ENCODE peak calls at places on chromosomes 2 and 18, in four cellular contexts. One of them, this sample, is unnamed.

GRCh38 chr2:55511508-55512124 is 7.9 kb upstream of the CFAP36 start:
- DNase-seq in GM12891: no peak
- DNase-seq in midbrain: peak
- DNase-seq in nephron progenitor cell: peak
- DNase-seq in this sample: peak

GRCh38 chr2:235639387-235639786 is 145.5 kb downstream of the AGAP1 start:
- DNase-seq in nephron progenitor cell: no peak
- DNase-seq in GM12891: no peak
- DNase-seq in midbrain: peak
- DNase-seq in this sample: no peak

GRCh38 chr2:20348542-20348941 is 2.1 kb downstream of the PUM2 start:
- DNase-seq in midbrain: no peak
- DNase-seq in GM12891: no peak
- DNase-seq in nephron progenitor cell: peak
- DNase-seq in this sample: no peak

GRCh38 chr2:144052103-144052502 is 467.8 kb downstream of the ZEB2 start:
- DNase-seq in midbrain: no peak
- DNase-seq in nephron progenitor cell: no peak
- DNase-seq in GM12891: no peak
- DNase-seq in this sample: no peak

GRCh38 chr2:229235136-229235914 is 35.8 kb downstream of the PID1 start:
- DNase-seq in midbrain: no peak
- DNase-seq in nephron progenitor cell: peak
- DNase-seq in GM12891: no peak
- DNase-seq in this sample: peak

GRCh38 chr18:60534539-60534938 is 162.0 kb upstream of the MC4R start:
- DNase-seq in nephron progenitor cell: no peak
- DNase-seq in GM12891: no peak
- DNase-seq in midbrain: no peak
- DNase-seq in this sample: no peak

GRCh38 chr2:127348421-127349000 is 39.3 kb downstream of the MAP3K2 start:
- DNase-seq in nephron progenitor cell: no peak
- DNase-seq in GM12891: no peak
- DNase-seq in midbrain: no peak
- DNase-seq in this sample: no peak

GRCh38 chr2:1823187-1824169 is 79.2 kb upstream of the PXDN start:
- DNase-seq in GM12891: no peak
- DNase-seq in midbrain: no peak
- DNase-seq in nephron progenitor cell: peak
- DNase-seq in this sample: peak

This sample was measured in iPS-NIHi11.